ENCODE peak calls at places on chromosomes 4 and X, in nine cellular contexts. T, C, E, H, N, O, I, Q and G are unnamed samples.

GRCh38 chrX:85836868-85837267 is 210.5 kb downstream of the CHM start:
- DNase-seq in T (peak), C (no peak), E (no peak), H (peak), N (no peak), O (no peak), I (peak), Q (no peak), G (peak)

GRCh38 chrX:132023896-132024386 is 839 bp downstream of the STK26 start:
- DNase-seq in T (peak), C (no peak), E (no peak), H (no peak), N (no peak), O (no peak), I (no peak), Q (peak), G (peak)

GRCh38 chr4:100017627-100018310 is 67.7 kb upstream of the H2AZ1 start:
- DNase-seq in T (peak), C (no peak), E (no peak), H (no peak), N (no peak), O (no peak), I (peak), Q (no peak), G (peak)

GRCh38 chrX:30702736-30703135 is 49.5 kb downstream of the GK start:
- DNase-seq in T (no peak), C (no peak), E (no peak), H (peak), N (no peak), O (no peak), I (peak), Q (no peak), G (no peak)

GRCh38 chrX:63275127-63275526 is 76.0 kb downstream of the SPIN4 start:
- DNase-seq in T (peak), C (peak), E (peak), H (peak), N (peak), O (no peak), I (peak), Q (peak), G (peak)

GRCh38 chrX:107845625-107846024 is 20.0 kb downstream of the MID2 start:
- DNase-seq in T (no peak), C (no peak), E (no peak), H (no peak), N (no peak), O (no peak), I (no peak), Q (no peak), G (no peak)

GRCh38 chrX:69919749-69920148 is 130.0 kb downstream of the AWAT2 start:
- DNase-seq in T (no peak), C (no peak), E (no peak), H (no peak), N (no peak), O (no peak), I (no peak), Q (no peak), G (no peak)

GRCh38 chr4:189615217-189615663 is 325.4 kb upstream of the FRG1 start:
- DNase-seq in T (no peak), C (no peak), E (no peak), H (no peak), N (no peak), O (no peak), I (no peak), Q (no peak), G (no peak)

GRCh38 chr4:7154351-7154981 is 37.9 kb upstream of the SORCS2 start:
- DNase-seq in T (no peak), C (peak), E (no peak), H (no peak), N (peak), O (peak), I (no peak), Q (no peak), G (no peak)

GRCh38 chrX:107721318-107721717 is 54.3 kb downstream of the TSC22D3 start:
- DNase-seq in T (no peak), C (no peak), E (no peak), H (no peak), N (no peak), O (no peak), I (no peak), Q (no peak), G (no peak)

GRCh38 chr4:70437212-70437611 is 34.8 kb upstream of the MUC7 start:
- DNase-seq in T (no peak), C (peak), E (no peak), H (no peak), N (no peak), O (no peak), I (no peak), Q (no peak), G (no peak)

GRCh38 chr4:124594945-124595344 is 117.6 kb downstream of the ANKRD50 start:
- DNase-seq in T (no peak), C (no peak), E (no peak), H (no peak), N (no peak), O (no peak), I (no peak), Q (no peak), G (no peak)

GRCh38 chrX:130120746-130121504 is 10.6 kb upstream of the ELF4 start:
- DNase-seq in T (peak), C (peak), E (no peak), H (peak), N (peak), O (peak), I (peak), Q (peak), G (peak)

GRCh38 chr4:16967722-16968121 is 69.3 kb upstream of the LDB2 start:
- DNase-seq in T (no peak), C (no peak), E (no peak), H (peak), N (no peak), O (peak), I (peak), Q (no peak), G (no peak)

GRCh38 chr4:156976147-156976546 is 4.5 kb upstream of the PDGFC start:
- DNase-seq in T (peak), C (no peak), E (no peak), H (peak), N (no peak), O (no peak), I (peak), Q (no peak), G (peak)

GRCh38 chr4:88858752-88859151 is 161.1 kb upstream of the NAP1L5 start:
- DNase-seq in T (no peak), C (no peak), E (no peak), H (no peak), N (no peak), O (no peak), I (no peak), Q (no peak), G (no peak)

GRCh38 chrX:19593684-19594083 is 78.4 kb upstream of the MAP3K15 start:
- DNase-seq in T (peak), C (no peak), E (peak), H (peak), N (peak), O (no peak), I (peak), Q (no peak), G (peak)

GRCh38 chr4:85488416-85488815 is 13.5 kb downstream of the ARHGAP24 start:
- DNase-seq in T (no peak), C (no peak), E (no peak), H (no peak), N (no peak), O (no peak), I (no peak), Q (no peak), G (no peak)

GRCh38 chrX:129139837-129140679 is 383.2 kb downstream of the SMARCA1 start:
- DNase-seq in T (peak), C (no peak), E (no peak), H (no peak), N (no peak), O (no peak), I (no peak), Q (no peak), G (no peak)

GRCh38 chrX:121836000-121836399 is 788.6 kb downstream of the GLUD2 start:
- DNase-seq in T (no peak), C (no peak), E (no peak), H (no peak), N (no peak), O (no peak), I (no peak), Q (no peak), G (no peak)

GRCh38 chr4:8409271-8410065 is 31.1 kb downstream of the ACOX3 start:
- DNase-seq in T (peak), C (no peak), E (no peak), H (peak), N (peak), O (no peak), I (no peak), Q (no peak), G (peak)

GRCh38 chr4:69689530-69690111 is 36.6 kb upstream of the UGT2A1 start:
- DNase-seq in T (peak), C (no peak), E (peak), H (peak), N (no peak), O (no peak), I (peak), Q (no peak), G (peak)

GRCh38 chrX:129594781-129595180 is 54.7 kb downstream of the OCRL start:
- DNase-seq in T (no peak), C (no peak), E (no peak), H (no peak), N (no peak), O (peak), I (no peak), Q (no peak), G (no peak)

GRCh38 chr4:92520563-92520962 is 216.8 kb downstream of the GRID2 start:
- DNase-seq in T (no peak), C (peak), E (no peak), H (no peak), N (no peak), O (no peak), I (no peak), Q (no peak), G (no peak)

GRCh38 chrX:102863735-102864134 is 73.3 kb upstream of the RAB40AL start:
- DNase-seq in T (peak), C (peak), E (peak), H (peak), N (peak), O (peak), I (peak), Q (peak), G (peak)

GRCh38 chrX:119753639-119754257 is 4.6 kb upstream of the SOWAHD start:
- DNase-seq in T (peak), C (peak), E (peak), H (peak), N (peak), O (no peak), I (peak), Q (no peak), G (peak)
- TF ChIP-seq CTCF in T (peak), C (peak), E (peak), H (peak), N (peak), O (no peak), I (peak), Q (peak), G (peak)

GRCh38 chrX:41684940-41685339 is 3.8 kb upstream of the GPR34 start:
- DNase-seq in T (no peak), C (no peak), E (no peak), H (no peak), N (no peak), O (no peak), I (no peak), Q (no peak), G (no peak)
- H3K4me3 ChIP-seq in T (no peak), C (no peak), E (no peak), H (no peak), N (no peak), O (no peak), I (no peak), Q (no peak), G (no peak)

DNA sequence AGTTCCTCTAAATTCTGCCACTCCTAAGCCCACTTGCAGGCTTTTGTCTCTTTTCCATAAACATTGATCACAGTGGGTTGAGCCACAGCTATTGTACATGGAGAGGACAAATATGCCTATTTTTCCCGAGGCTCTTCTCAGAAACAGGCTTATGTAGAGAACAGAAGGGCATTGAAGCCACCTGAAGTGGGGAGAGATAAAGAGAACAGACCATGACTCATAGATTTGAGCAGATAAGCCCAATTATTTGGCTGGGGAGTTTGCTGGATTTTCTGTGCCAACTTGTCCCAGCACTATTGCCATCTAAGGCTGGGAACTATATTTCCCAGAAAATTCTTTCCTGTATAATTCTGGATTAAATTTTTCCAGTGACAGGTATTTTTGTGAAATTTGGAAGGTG is 446.1 kb upstream of the RPS6KA3 start:
- DNase-seq in T (peak), C (no peak), E (no peak), H (no peak), N (no peak), O (no peak), I (no peak), Q (no peak), G (no peak)
- TF ChIP-seq CTCF in T (no peak), C (no peak), E (no peak), H (no peak), N (no peak), O (no peak), I (no peak), Q (no peak), G (no peak)

DNA sequence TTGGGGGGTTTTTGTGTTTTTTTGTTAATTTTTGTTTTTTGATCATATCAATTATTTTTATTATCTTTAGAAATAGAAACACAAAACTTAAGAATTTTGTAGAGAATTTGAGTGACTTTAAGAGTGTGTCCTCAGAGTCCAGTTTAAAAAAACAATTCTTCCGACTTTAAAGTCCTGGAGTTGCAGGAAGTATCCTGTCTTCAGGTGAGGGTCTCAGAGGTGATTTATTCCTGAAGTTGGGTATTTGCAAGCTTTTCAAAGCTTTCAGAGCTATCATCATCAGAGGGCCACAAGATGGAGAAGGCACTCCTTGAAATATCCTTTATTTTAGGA is 23.0 kb downstream of the TLR10 start:
- DNase-seq in T (no peak), C (no peak), E (no peak), H (no peak), N (no peak), O (no peak), I (no peak), Q (no peak), G (no peak)
- H3K4me3 ChIP-seq in T (no peak), C (no peak), E (no peak), H (no peak), N (no peak), O (no peak), I (no peak), Q (no peak), G (no peak)

GRCh38 chr4:24809376-24809775 is 14.0 kb downstream of the SOD3 start:
- DNase-seq in T (peak), C (peak), E (no peak), H (no peak), N (no peak), O (no peak), I (no peak), Q (no peak), G (peak)
- TF ChIP-seq CTCF in T (peak), C (peak), E (no peak), H (no peak), N (peak), O (no peak), I (no peak), Q (no peak), G (no peak)

GRCh38 chr4:98639108-98639507 is 19.3 kb downstream of the TSPAN5 start:
- DNase-seq in T (no peak), C (no peak), E (no peak), H (no peak), N (no peak), O (no peak), I (no peak), Q (no peak), G (no peak)
- H3K4me3 ChIP-seq in T (no peak), C (no peak), E (no peak), H (no peak), N (no peak), O (no peak), I (no peak), Q (no peak), G (no peak)

GRCh38 chr4:83504974-83505373 is 20.1 kb upstream of the ABRAXAS1 start:
- DNase-seq in T (no peak), C (no peak), E (no peak), H (no peak), N (no peak), O (no peak), I (no peak), Q (no peak), G (no peak)

GRCh38 chr4:83504544-83504943 is 19.6 kb upstream of the ABRAXAS1 start:
- DNase-seq in T (no peak), C (no peak), E (no peak), H (no peak), N (no peak), O (no peak), I (no peak), Q (no peak), G (no peak)

GRCh38 chr4:83498187-83498586 is 13.3 kb upstream of the ABRAXAS1 start:
- DNase-seq in T (no peak), C (no peak), E (no peak), H (no peak), N (no peak), O (no peak), I (no peak), Q (no peak), G (no peak)

GRCh38 chr4:83503974-83504373 is 19.1 kb upstream of the ABRAXAS1 start:
- DNase-seq in T (no peak), C (no peak), E (no peak), H (no peak), N (no peak), O (no peak), I (no peak), Q (no peak), G (no peak)
- TF ChIP-seq CTCF in T (no peak), C (no peak), E (no peak), H (no peak), N (no peak), O (no peak), I (no peak), Q (no peak), G (no peak)

DNA sequence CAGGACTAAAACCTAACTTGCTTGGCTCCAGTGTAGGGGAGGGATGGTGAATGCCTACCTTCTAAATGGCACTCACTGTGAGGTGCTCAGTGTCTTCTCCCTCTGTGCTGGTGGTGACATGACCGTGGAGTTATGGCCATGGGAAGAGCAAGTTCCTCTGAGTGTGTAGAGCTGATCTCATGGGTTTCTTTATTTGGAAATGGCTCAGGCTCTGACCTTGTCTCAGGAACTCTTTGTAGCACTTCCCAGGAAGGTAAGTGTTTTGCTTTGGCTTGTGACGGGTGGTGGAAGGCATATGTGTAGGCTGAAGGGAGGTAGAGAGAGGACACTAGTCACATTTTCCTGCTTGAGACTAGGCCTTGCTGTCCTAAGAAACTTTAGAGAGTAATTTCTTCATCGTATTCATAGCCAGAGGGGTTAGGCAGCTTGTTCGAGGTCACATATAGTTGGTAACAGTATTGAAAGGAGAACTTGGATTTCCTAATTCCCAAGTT is 6.5 kb downstream of the MSN start:
- DNase-seq in T (no peak), C (no peak), E (no peak), H (peak), N (no peak), O (no peak), I (no peak), Q (no peak), G (no peak)
- H3K4me3 ChIP-seq in T (no peak), C (no peak), E (no peak), H (no peak), N (no peak), O (no peak), I (no peak), Q (no peak), G (no peak)

GRCh38 chrX:125436855-125437254 is 117.2 kb downstream of the TEX13C start:
- DNase-seq in T (peak), C (no peak), E (no peak), H (no peak), N (no peak), O (no peak), I (no peak), Q (no peak), G (peak)
- TF ChIP-seq CTCF in T (peak), C (peak), E (no peak), H (no peak), N (peak), O (no peak), I (peak), Q (peak), G (peak)

GRCh38 chrX:119757646-119757978 is 776 bp upstream of the SOWAHD start:
- DNase-seq in T (no peak), C (no peak), E (no peak), H (no peak), N (no peak), O (no peak), I (no peak), Q (no peak), G (no peak)
- H3K4me3 ChIP-seq in T (peak), C (peak), E (peak), H (no peak), N (peak), O (no peak), I (no peak), Q (peak), G (peak)